ENCODE peak calls at places on chromosome 5, in six cellular contexts. T is GM12878, L is WTC11, N is HepG2, U is HCT116, A is K562. D is an unnamed sample.

GRCh38 chr5:94908889-94909480 is 290.5 kb downstream of the SLF1 start:
- DNase-seq in N (peak; percentile 25), U (peak; percentile 35), A (peak; percentile 20), T (no peak), L (no peak), D (peak; percentile 20)

GRCh38 chr5:172093965-172094364 is 87.5 kb upstream of the FBXW11 start:
- DNase-seq in T (no peak), U (no peak), N (no peak), L (no peak), A (no peak), D (no peak)

GRCh38 chr5:37696190-37697021 is 143.4 kb downstream of the GDNF start:
- DNase-seq in U (peak; percentile 78), L (no peak), N (peak; percentile 52), T (no peak), A (no peak), D (no peak)

GRCh38 chr5:179927834-179928233 is 20.1 kb upstream of the TBC1D9B start:
- DNase-seq in N (no peak), U (no peak), A (no peak), T (no peak), L (no peak), D (no peak)

GRCh38 chr5:110900829-110901228 is 162.0 kb downstream of the SLC25A46 start:
- DNase-seq in T (no peak), A (no peak), U (no peak), N (no peak), L (no peak), D (no peak)

GRCh38 chr5:92505925-92506324 is 1075.1 kb downstream of the NR2F1-AS1 start:
- DNase-seq in U (no peak), L (no peak), A (no peak), N (no peak), T (no peak), D (no peak)

GRCh38 chr5:71882826-71883744 is 164.0 kb downstream of the CARTPT start:
- DNase-seq in N (no peak), A (no peak), T (no peak), U (no peak), L (no peak), D (no peak)

GRCh38 chr5:79464695-79465332 is 49.1 kb downstream of the HOMER1 start:
- DNase-seq in L (no peak), A (peak; percentile 37), T (no peak), U (peak; percentile 10), N (no peak), D (peak; percentile 32)

GRCh38 chr5:1762878-1763547 is 36.6 kb downstream of the MRPL36 start:
- DNase-seq in N (no peak), T (no peak), U (no peak), A (no peak), L (no peak), D (no peak)

GRCh38 chr5:177328545-177329231 is 17.0 kb upstream of the MXD3 start:
- DNase-seq in N (no peak), L (no peak), U (no peak), T (no peak), A (no peak), D (no peak)

GRCh38 chr5:175663191-175664184 is 5.6 kb downstream of the HRH2 start:
- DNase-seq in N (no peak), U (no peak), T (no peak), L (no peak), A (no peak), D (no peak)

GRCh38 chr5:68260455-68260854 is 44.9 kb downstream of the PIK3R1 start:
- DNase-seq in A (no peak), U (no peak), L (no peak), N (no peak), T (no peak), D (no peak)

GRCh38 chr5:139952464-139953070 is 90.5 kb downstream of the NRG2 start:
- DNase-seq in U (no peak), N (no peak), T (no peak), A (no peak), L (no peak), D (no peak)

GRCh38 chr5:123351315-123351714 is 71.9 kb downstream of the CEP120 start:
- DNase-seq in T (no peak), A (no peak), N (no peak), U (no peak), L (no peak), D (no peak)

GRCh38 chr5:76946090-76946489 is 6.8 kb upstream of the CRHBP start:
- DNase-seq in T (no peak), U (no peak), A (no peak), L (no peak), N (no peak), D (no peak)

GRCh38 chr5:53092242-53092641 is 17.3 kb downstream of the MOCS2 start:
- DNase-seq in T (no peak), A (no peak), N (no peak), L (no peak), U (no peak), D (no peak)

GRCh38 chr5:53095222-53095621 is 14.3 kb downstream of the MOCS2 start:
- DNase-seq in T (no peak), L (no peak), A (no peak), U (no peak), N (no peak), D (no peak)

GRCh38 chr5:53099546-53099945 is 10.0 kb downstream of the MOCS2 start:
- DNase-seq in L (no peak), U (no peak), T (no peak), A (no peak), N (peak; percentile 17), D (no peak)

GRCh38 chr5:53100606-53101005 is 9.0 kb downstream of the MOCS2 start:
- DNase-seq in U (no peak), N (no peak), A (no peak), T (no peak), L (no peak), D (no peak)

DNA sequence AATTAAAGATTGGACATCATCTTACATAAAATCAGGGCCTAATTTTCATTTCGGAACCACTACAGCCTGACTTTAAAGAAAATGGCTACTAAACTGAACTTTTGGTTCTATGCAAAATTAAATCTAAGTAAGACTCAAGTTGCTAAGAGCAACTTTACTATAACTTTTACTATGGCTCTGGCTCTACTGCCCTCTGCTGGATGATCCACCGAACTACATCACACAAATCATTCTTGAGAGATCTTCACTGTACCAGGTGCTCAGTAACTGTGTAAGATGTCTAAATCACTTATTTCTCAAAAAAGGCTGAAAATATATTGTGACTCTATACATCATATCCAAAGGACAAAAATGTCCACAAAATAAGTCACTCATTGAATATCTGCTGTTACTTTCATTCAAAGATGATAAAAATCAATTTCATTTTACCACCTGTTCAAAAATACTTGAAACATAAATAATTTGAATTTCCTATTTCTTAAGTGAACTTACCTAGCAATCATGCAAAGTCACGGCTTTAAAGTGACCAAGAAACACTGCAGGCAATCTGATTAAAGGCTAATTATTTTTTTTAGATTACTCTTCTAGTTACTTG is 13.5 kb downstream of the MOCS2 start:
- DNase-seq in U (peak; percentile 49), T (peak; percentile 11), L (peak; percentile 60), N (peak; percentile 56), A (peak; percentile 54), D (peak; percentile 50)
- TF ChIP-seq SP1 in U (no peak), T (no peak), L (no peak), N (no peak), A (no peak), D (no peak)

DNA sequence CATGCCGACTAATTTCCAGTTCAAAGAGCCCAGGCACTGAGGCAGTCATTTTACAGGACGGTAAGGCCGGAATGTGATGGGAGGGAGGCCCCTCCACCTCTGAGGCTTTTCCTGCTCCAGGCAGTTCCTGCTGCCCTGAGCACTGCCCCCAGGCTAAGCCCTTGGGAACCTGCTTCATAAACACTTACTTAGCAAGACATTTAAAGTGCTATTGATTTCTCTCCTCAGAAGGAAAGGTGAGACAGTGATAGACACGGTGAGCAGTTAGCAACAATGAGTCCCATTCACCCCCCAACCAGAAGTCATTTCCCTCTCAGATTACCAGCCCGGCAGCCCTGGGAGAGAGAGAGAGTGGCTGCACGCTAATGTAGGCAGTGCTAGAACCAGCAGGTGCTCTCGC is 462.5 kb downstream of the SPOCK1 start:
- DNase-seq in T (no peak), A (no peak), U (no peak), L (peak; percentile 75), N (no peak), D (no peak)
- TF ChIP-seq SP1 in T (no peak), A (no peak), U (no peak), L (no peak), N (no peak), D (no peak)

GRCh38 chr5:86880344-86880743 is 262.6 kb downstream of the COX7C start:
- DNase-seq in T (no peak), L (no peak), A (no peak), U (no peak), N (no peak), D (no peak)

GRCh38 chr5:86881493-86882090 is 263.9 kb downstream of the COX7C start:
- DNase-seq in A (no peak), U (no peak), L (no peak), T (no peak), N (no peak), D (no peak)

GRCh38 chr5:86879086-86879485 is 261.3 kb downstream of the COX7C start:
- DNase-seq in L (no peak), U (no peak), A (no peak), T (no peak), N (no peak), D (no peak)

GRCh38 chr5:86878250-86878649 is 260.5 kb downstream of the COX7C start:
- DNase-seq in U (no peak), N (no peak), T (no peak), L (no peak), A (no peak), D (peak; percentile 6)

DNA sequence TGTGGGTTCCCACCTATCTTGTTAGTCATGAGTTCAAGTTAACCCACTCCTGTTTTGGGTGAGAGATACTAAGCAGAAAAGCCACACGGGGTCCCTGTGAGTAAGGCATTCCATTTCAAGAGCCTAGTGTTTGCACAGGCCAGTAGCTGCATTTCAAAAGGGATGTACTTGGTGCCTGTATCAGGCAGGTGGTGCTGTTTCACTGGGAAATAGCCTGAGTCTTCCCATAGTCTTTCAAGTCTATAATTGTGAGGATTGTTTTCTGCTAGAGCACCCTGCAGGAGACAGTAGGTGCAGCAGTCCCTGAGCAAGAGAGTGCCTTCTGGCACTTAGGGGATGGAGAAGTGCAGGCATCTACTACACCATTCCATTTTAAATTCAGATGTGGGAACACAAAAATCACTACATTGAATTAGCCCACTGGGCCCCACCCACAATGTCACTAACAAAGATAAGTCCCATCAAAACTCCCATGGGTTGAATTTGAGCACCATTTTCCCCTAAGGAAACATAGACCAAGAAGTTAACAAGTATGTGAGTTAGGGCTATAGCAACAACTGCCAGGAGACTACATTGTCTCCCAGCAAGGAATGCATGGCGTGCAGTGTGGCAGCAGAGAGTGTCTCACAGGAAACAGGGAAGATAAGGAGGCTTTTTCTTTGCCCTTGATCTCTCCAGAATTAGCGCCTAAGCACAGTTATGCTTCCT is 263.2 kb downstream of the COX7C start:
- DNase-seq in L (peak; percentile 66), N (peak; percentile 84), T (peak; percentile 12), U (peak; percentile 81), A (peak; percentile 28), D (peak; percentile 66)
- TF ChIP-seq SP1 in L (peak; percentile 27), N (no peak), T (no peak), U (no peak), A (no peak), D (no peak)

DNA sequence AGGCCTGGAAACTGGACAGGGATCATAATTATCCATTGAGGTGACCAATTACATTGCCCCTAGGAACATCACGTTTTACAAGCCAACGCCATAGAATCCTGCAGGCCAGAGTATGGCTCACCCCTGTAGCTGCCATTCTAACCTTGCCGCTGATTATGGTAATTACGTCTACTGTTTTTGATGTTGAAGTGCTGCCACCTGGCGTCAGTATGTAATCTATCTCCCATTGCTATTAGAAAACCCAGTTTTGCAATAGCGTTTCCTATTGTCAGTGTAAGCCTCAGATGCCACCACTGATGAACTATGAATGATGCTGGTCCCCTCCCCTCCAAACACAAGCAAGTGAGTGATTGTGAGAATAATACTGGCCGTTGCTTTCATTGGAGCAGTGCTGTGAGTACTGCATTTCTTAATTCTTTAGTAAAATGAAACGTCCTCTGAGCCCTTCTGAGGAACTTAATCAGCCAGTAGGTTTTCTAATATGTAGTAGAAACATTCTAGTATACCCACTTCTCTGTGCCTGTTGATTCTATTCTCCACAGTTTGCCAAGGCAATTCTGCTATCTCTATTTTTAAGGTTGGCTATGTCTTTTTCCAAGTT is 100.5 kb upstream of the NMUR2 start:
- DNase-seq in U (peak; percentile 33), N (peak; percentile 41), T (no peak), A (peak; percentile 17), L (peak; percentile 61), D (peak; percentile 41)
- TF ChIP-seq SP1 in U (no peak), N (no peak), T (no peak), A (no peak), L (no peak), D (no peak)

D was measured in HEK293T.